ENCODE peak calls at places on chromosomes 12 and 14, in ten cellular contexts. W, I, A, N, U, Z, Q, O, X and D are unnamed samples.

GRCh38 chr14:59123526-59123925 is 64.9 kb upstream of the DAAM1 start:
- DNase-seq in Q (no peak), I (no peak), Z (no peak), U (peak), N (no peak), O (no peak), X (peak), W (no peak), A (no peak), D (no peak)

GRCh38 chr14:98404811-98405210 is 867.2 kb downstream of the BCL11B start:
- DNase-seq in Z (no peak), A (no peak), I (no peak), U (no peak), X (no peak), N (no peak), Q (no peak), W (peak), O (no peak), D (no peak)

GRCh38 chr12:54958048-54958658 is 26.4 kb downstream of the TESPA1 start:
- DNase-seq in X (peak), I (peak), Q (peak), Z (no peak), N (no peak), A (no peak), O (no peak), W (peak), U (no peak), D (no peak)

GRCh38 chr14:104804481-104805325 is 3.8 kb downstream of the ZBTB42 start:
- DNase-seq in Q (no peak), A (no peak), O (no peak), I (no peak), Z (no peak), X (no peak), W (no peak), N (no peak), U (peak), D (no peak)

GRCh38 chr12:96445743-96446655 is 43.4 kb upstream of the CFAP54 start:
- DNase-seq in O (no peak), Q (no peak), I (peak), X (peak), Z (no peak), W (peak), U (peak), N (no peak), A (no peak), D (peak)

GRCh38 chr14:77140937-77141591 is 527 bp downstream of the ZDHHC22 start:
- DNase-seq in I (peak), X (peak), A (no peak), U (no peak), W (peak), N (no peak), Z (no peak), Q (no peak), O (no peak), D (no peak)

GRCh38 chr14:57029620-57030253 is 219.5 kb upstream of the OTX2 start:
- DNase-seq in Z (no peak), X (no peak), Q (no peak), A (no peak), O (no peak), U (no peak), N (no peak), W (no peak), I (no peak), D (no peak)

GRCh38 chr14:102238131-102238530 is 66.8 kb downstream of the MOK start:
- DNase-seq in O (no peak), N (no peak), A (no peak), U (no peak), W (peak), I (no peak), X (peak), Z (no peak), Q (no peak), D (no peak)

GRCh38 chr12:45125997-45126396 is 75.1 kb upstream of the DBX2 start:
- DNase-seq in W (no peak), A (no peak), Z (no peak), N (no peak), I (no peak), O (no peak), X (no peak), Q (no peak), U (no peak), D (no peak)

GRCh38 chr12:120216742-120217595 is 16.1 kb upstream of the RPLP0 start:
- DNase-seq in U (no peak), N (no peak), Q (no peak), O (no peak), I (no peak), X (no peak), A (no peak), Z (no peak), W (peak), D (no peak)

GRCh38 chr14:54048736-54049135 is 92.1 kb upstream of the BMP4 start:
- DNase-seq in N (no peak), W (no peak), X (no peak), U (no peak), O (no peak), Q (no peak), A (no peak), I (no peak), Z (no peak), D (no peak)

GRCh38 chr12:76028649-76029277 is 2.8 kb downstream of the PHLDA1 start:
- DNase-seq in A (no peak), I (peak), Q (no peak), W (no peak), U (no peak), X (no peak), O (no peak), N (no peak), Z (no peak), D (no peak)

GRCh38 chr14:55237999-55238680 is 33.1 kb upstream of the FBXO34 start:
- DNase-seq in X (no peak), A (no peak), O (no peak), Q (no peak), N (no peak), W (no peak), I (no peak), Z (no peak), U (no peak), D (no peak)

GRCh38 chr14:91117960-91118359 is 4.1 kb downstream of the DGLUCY start:
- DNase-seq in O (no peak), Z (no peak), A (no peak), I (no peak), W (no peak), X (no peak), Q (no peak), N (no peak), U (no peak), D (no peak)

GRCh38 chr12:124938606-124939427 is 24.4 kb upstream of the UBC start:
- DNase-seq in O (no peak), I (peak), U (peak), W (peak), Z (peak), X (peak), N (no peak), A (peak), Q (peak), D (no peak)

GRCh38 chr12:28349196-28349595 is 158.9 kb downstream of the CCDC91 start:
- DNase-seq in I (peak), U (no peak), Z (no peak), W (no peak), A (no peak), Q (no peak), O (no peak), N (no peak), X (no peak), D (no peak)

GRCh38 chr14:101183376-101184103 is 280.0 kb upstream of the RTL1 start:
- DNase-seq in Z (no peak), W (peak), N (peak), Q (no peak), I (no peak), X (no peak), O (no peak), A (peak), U (no peak), D (no peak)

GRCh38 chr12:109702126-109702841 is 11.3 kb upstream of the FAM222A start:
- DNase-seq in U (no peak), X (no peak), Q (no peak), A (no peak), W (no peak), I (no peak), Z (no peak), N (no peak), O (no peak), D (no peak)

GRCh38 chr12:75747572-75747995 is 236.2 kb upstream of the KRR1 start:
- DNase-seq in Q (no peak), A (no peak), X (peak), I (peak), Z (no peak), U (no peak), O (no peak), W (no peak), N (no peak), D (no peak)

GRCh38 chr12:132151145-132151765 is 7.0 kb downstream of the NOC4L start:
- DNase-seq in N (peak), A (peak), U (no peak), Q (no peak), I (no peak), O (peak), W (no peak), Z (peak), X (no peak), D (no peak)

GRCh38 chr14:85921241-85921640 is 391.3 kb downstream of the FLRT2 start:
- DNase-seq in N (no peak), W (no peak), A (no peak), Z (no peak), Q (no peak), X (no peak), I (no peak), U (no peak), O (no peak), D (no peak)

GRCh38 chr14:58077621-58078020 is 74.4 kb downstream of the ARMH4 start:
- DNase-seq in W (no peak), A (no peak), O (no peak), X (peak), Q (no peak), Z (no peak), I (no peak), U (no peak), N (no peak), D (no peak)

GRCh38 chr12:88242161-88242925 is 100.2 kb downstream of the TMTC3 start:
- DNase-seq in W (peak), A (no peak), O (no peak), X (peak), Q (no peak), Z (peak), N (no peak), I (peak), U (peak), D (no peak)

GRCh38 chr14:87896393-87897380 is 96.3 kb downstream of the GALC start:
- DNase-seq in A (no peak), U (no peak), I (peak), O (no peak), N (no peak), Z (no peak), W (peak), Q (no peak), X (peak), D (no peak)

GRCh38 chr14:36028218-36028617 is 148.3 kb downstream of the PTCSC3 start:
- DNase-seq in Z (no peak), N (no peak), Q (no peak), X (no peak), W (peak), I (no peak), A (no peak), O (no peak), U (no peak), D (no peak)

GRCh38 chr12:56724660-56724988 is 475 bp downstream of the NACA start:
- DNase-seq in I (peak), A (no peak), N (no peak), Z (no peak), Q (peak), O (no peak), U (no peak), W (no peak), X (no peak), D (no peak)

GRCh38 chr12:11684393-11684792 is 34.9 kb downstream of the ETV6 start:
- DNase-seq in Q (no peak), N (no peak), I (no peak), W (no peak), Z (no peak), X (peak), U (no peak), A (no peak), O (no peak), D (no peak)

GRCh38 chr14:105472496-105472991 is 2.1 kb upstream of the CRIP2 start:
- DNase-seq in A (no peak), N (no peak), W (no peak), Q (no peak), X (no peak), I (no peak), U (peak), O (peak), Z (peak), D (no peak)

GRCh38 chr14:93219103-93219726 is 12.2 kb downstream of the UBR7 start:
- DNase-seq in I (peak), Z (no peak), X (peak), U (no peak), W (peak), O (no peak), N (no peak), Q (peak), A (peak), D (peak)

GRCh38 chr14:23164250-23164649 is 19.2 kb downstream of the SLC7A8 start:
- DNase-seq in Z (no peak), O (peak), N (no peak), X (no peak), W (no peak), U (no peak), A (no peak), Q (no peak), I (no peak), D (no peak)

GRCh38 chr12:43937947-43938346 is 102.1 kb downstream of the TMEM117 start:
- DNase-seq in N (no peak), O (no peak), Q (no peak), X (peak), W (peak), U (no peak), I (no peak), A (no peak), Z (no peak), D (no peak)

GRCh38 chr12:19299765-19300164 is 139.5 kb upstream of the AEBP2 start:
- DNase-seq in X (peak), A (no peak), Z (no peak), N (no peak), Q (no peak), W (peak), U (no peak), I (no peak), O (no peak), D (no peak)

GRCh38 chr14:95998656-95999055 is 40.5 kb upstream of the C14orf132 start:
- DNase-seq in N (no peak), Q (no peak), Z (no peak), X (peak), A (no peak), O (no peak), W (peak), U (no peak), I (peak), D (no peak)

GRCh38 chr14:95993768-95994592 is 45.2 kb upstream of the C14orf132 start:
- DNase-seq in O (no peak), N (no peak), I (peak), W (peak), Q (peak), Z (no peak), A (no peak), X (peak), U (no peak), D (peak)

DNA sequence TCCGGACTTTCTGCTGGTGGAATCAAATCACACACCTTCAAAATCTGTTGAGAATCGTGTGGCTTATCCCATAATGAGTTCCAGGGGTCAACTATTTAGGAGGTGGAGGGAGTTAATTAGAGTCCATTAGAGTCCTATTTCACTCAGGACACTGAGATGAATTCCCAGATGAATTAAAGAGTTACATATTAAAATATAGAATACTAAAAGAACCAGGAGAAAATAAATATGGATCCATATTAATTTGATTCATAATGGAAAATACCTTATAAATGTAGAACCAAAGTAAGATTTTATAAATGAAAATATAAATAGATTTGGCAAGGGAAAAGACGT is 44.6 kb upstream of the C14orf132 start:
- DNase-seq in A (no peak), U (no peak), W (no peak), O (no peak), I (no peak), X (no peak), Q (no peak), Z (no peak), N (no peak), D (no peak)
- H3K4me3 ChIP-seq in A (no peak), U (no peak), W (no peak), O (no peak), I (no peak), X (no peak), Q (no peak), Z (no peak), N (no peak), D (no peak)

DNA sequence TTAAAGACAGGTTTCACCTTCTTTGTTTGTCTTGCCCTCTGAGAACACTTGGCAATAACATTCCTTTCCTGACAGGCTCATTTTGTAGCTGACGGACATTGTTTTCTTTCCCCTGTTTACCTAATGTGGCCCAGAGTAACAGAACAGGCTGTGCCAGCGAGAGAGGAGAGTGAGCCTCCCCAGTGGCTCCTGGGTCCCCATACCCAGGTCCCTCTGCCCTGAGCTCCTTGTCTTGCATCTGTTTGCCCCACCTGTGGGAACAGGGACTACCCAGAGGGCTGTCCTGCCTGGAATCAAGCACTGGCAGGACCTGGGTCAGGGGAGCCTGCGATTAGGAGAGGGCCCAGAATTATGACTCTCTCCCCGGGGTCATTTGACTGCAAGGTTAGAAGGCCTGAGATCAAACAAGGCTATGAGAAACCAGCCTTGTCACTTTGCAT is 222.9 kb downstream of the ZFP36L1 start:
- DNase-seq in I (no peak), O (peak), Z (peak), U (no peak), X (no peak), A (no peak), N (no peak), W (no peak), Q (peak), D (no peak)
- H3K27ac ChIP-seq in I (no peak), O (peak), Z (peak), U (peak), X (no peak), A (peak), N (peak), W (no peak), Q (peak), D (no peak)

GRCh38 chr14:74239848-74240793 is 872 bp downstream of the VSX2 start:
- DNase-seq in O (no peak), W (peak), I (peak), U (no peak), A (no peak), Z (no peak), Q (no peak), N (no peak), X (no peak), D (no peak)
- H3K4me3 ChIP-seq in O (peak), W (no peak), I (no peak), U (peak), A (peak), Z (peak), Q (peak), N (peak), X (no peak), D (peak)

DNA sequence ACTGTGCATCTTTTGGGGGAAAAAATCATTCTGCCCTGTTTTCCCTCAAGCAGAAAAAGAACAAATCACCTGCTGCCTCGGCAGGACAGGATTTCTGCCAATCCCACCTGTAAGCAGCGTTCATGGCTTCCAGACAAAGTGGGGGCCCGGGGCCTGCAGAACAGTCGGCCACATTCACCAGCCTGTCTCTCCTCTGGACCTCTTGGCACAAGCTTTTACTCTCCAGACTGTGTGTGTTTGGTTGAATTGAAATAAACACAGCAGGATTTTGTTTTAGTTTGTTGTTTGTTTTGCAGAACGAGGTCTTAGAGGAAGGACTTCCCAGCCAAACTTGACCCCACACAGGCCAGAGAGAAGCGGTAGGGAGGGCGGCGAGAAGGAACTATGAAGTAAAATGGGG is 41.7 kb upstream of the FOS start:
- DNase-seq in Z (no peak), A (peak), X (no peak), I (no peak), Q (no peak), O (no peak), N (no peak), W (no peak), U (no peak), D (no peak)
- H3K27ac ChIP-seq in Z (peak), A (no peak), X (no peak), I (no peak), Q (peak), O (peak), N (no peak), W (no peak), U (peak), D (no peak)

DNA sequence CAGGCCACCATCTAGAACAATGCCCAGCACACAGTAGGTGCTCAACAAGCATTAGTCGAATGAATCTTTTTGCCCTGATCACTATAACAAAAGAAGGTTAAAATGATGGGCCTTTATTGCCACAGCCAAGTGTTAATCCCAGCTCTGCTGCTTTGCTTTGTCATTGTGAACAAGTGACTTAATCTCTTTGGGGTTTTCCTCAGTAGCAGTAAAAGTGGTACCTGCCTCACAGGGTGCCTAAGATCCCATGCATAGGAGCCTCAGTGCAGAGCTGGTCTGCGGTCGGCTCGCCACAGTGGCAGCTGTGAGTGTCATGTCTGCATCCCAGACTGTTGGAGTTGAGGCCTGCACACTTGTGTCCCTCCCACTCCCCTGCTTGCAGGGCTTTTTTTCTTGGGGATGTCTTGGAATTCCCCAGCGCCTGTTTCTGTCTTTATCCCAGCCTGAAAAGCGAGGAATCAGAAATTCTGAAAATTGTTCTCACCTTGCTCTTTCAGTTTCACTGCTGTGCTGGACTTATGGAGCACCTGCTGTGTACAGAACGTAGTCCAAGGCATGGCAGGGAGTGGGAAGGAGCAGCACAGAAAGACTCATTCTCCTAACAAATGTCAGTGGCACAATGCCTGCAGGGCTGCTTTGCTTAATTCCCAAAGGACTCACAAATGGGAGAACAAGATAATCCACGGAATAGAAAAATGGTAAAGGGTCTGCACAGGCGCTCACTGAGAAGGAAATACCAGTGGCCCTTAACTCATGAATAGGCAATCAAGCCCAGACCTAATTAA is 90.8 kb downstream of the EML1 start:
- DNase-seq in Z (no peak), I (no peak), U (no peak), Q (no peak), W (no peak), A (no peak), N (no peak), X (no peak), O (no peak), D (no peak)
- H3K4me3 ChIP-seq in Z (no peak), I (no peak), U (no peak), Q (no peak), W (no peak), A (no peak), N (no peak), X (no peak), O (no peak), D (no peak)